ENCODE peak calls at places on chromosomes 4 and X, in four cellular contexts. One of them, this sample, is unnamed.

GRCh38 chr4:118313098-118313497 is 39.7 kb downstream of the PRSS12 start:
- DNase-seq in T-helper 1 cell: no peak
- DNase-seq in activated CD4-positive, alpha-beta T cell treated with anti-CD3 and anti-CD28 coated beads, Interleukin-2, amount 50 U/mL, for 48 hours: no peak
- DNase-seq in CD4-positive, alpha-beta T cell: no peak
- DNase-seq in this sample: no peak

GRCh38 chrX:69457756-69458155 is 46.4 kb upstream of the NALF2 start:
- DNase-seq in T-helper 1 cell: no peak
- DNase-seq in activated CD4-positive, alpha-beta T cell treated with anti-CD3 and anti-CD28 coated beads, Interleukin-2, amount 50 U/mL, for 48 hours: no peak
- DNase-seq in CD4-positive, alpha-beta T cell: no peak
- DNase-seq in this sample: no peak

GRCh38 chr4:52028970-52029369 is 8.8 kb upstream of the LRRC66 start:
- DNase-seq in T-helper 1 cell: no peak
- DNase-seq in activated CD4-positive, alpha-beta T cell treated with anti-CD3 and anti-CD28 coated beads, Interleukin-2, amount 50 U/mL, for 48 hours: no peak
- DNase-seq in CD4-positive, alpha-beta T cell: no peak
- DNase-seq in this sample: no peak

GRCh38 chr4:25977397-25978170 is 63.6 kb downstream of the SMIM20 start:
- DNase-seq in T-helper 1 cell: no peak
- DNase-seq in activated CD4-positive, alpha-beta T cell treated with anti-CD3 and anti-CD28 coated beads, Interleukin-2, amount 50 U/mL, for 48 hours: no peak
- DNase-seq in CD4-positive, alpha-beta T cell: no peak
- DNase-seq in this sample: no peak

GRCh38 chr4:8391972-8392371 is 48.6 kb downstream of the ACOX3 start:
- DNase-seq in T-helper 1 cell: no peak
- DNase-seq in activated CD4-positive, alpha-beta T cell treated with anti-CD3 and anti-CD28 coated beads, Interleukin-2, amount 50 U/mL, for 48 hours: peak; percentile 14
- DNase-seq in CD4-positive, alpha-beta T cell: no peak
- DNase-seq in this sample: no peak

GRCh38 chr4:152679414-152680281 is at the start of gene TMEM154:
- DNase-seq in T-helper 1 cell: peak; percentile 52
- DNase-seq in activated CD4-positive, alpha-beta T cell treated with anti-CD3 and anti-CD28 coated beads, Interleukin-2, amount 50 U/mL, for 48 hours: peak; percentile 70
- DNase-seq in CD4-positive, alpha-beta T cell: peak; percentile 71
- DNase-seq in this sample: no peak

GRCh38 chr4:77538144-77538543 is 67.5 kb upstream of the CXCL13 start:
- DNase-seq in T-helper 1 cell: no peak
- DNase-seq in activated CD4-positive, alpha-beta T cell treated with anti-CD3 and anti-CD28 coated beads, Interleukin-2, amount 50 U/mL, for 48 hours: no peak
- DNase-seq in CD4-positive, alpha-beta T cell: no peak
- DNase-seq in this sample: no peak

GRCh38 chrX:626745-627509 is 3.7 kb upstream of the SHOX start:
- DNase-seq in T-helper 1 cell: no peak
- DNase-seq in activated CD4-positive, alpha-beta T cell treated with anti-CD3 and anti-CD28 coated beads, Interleukin-2, amount 50 U/mL, for 48 hours: no peak
- DNase-seq in CD4-positive, alpha-beta T cell: no peak
- DNase-seq in this sample: no peak

GRCh38 chrX:153214934-153215333 is 35.9 kb downstream of the MAGEA1 start:
- DNase-seq in T-helper 1 cell: no peak
- DNase-seq in activated CD4-positive, alpha-beta T cell treated with anti-CD3 and anti-CD28 coated beads, Interleukin-2, amount 50 U/mL, for 48 hours: no peak
- DNase-seq in CD4-positive, alpha-beta T cell: no peak
- DNase-seq in this sample: no peak

GRCh38 chr4:175562537-175562936 is 249.5 kb downstream of the GPM6A start:
- DNase-seq in T-helper 1 cell: no peak
- DNase-seq in activated CD4-positive, alpha-beta T cell treated with anti-CD3 and anti-CD28 coated beads, Interleukin-2, amount 50 U/mL, for 48 hours: no peak
- DNase-seq in CD4-positive, alpha-beta T cell: no peak
- DNase-seq in this sample: no peak

GRCh38 chr4:20252656-20253271 is 1.1 kb downstream of the SLIT2 start:
- DNase-seq in T-helper 1 cell: no peak
- DNase-seq in activated CD4-positive, alpha-beta T cell treated with anti-CD3 and anti-CD28 coated beads, Interleukin-2, amount 50 U/mL, for 48 hours: peak; percentile 3
- DNase-seq in CD4-positive, alpha-beta T cell: no peak
- DNase-seq in this sample: no peak

GRCh38 chr4:48120132-48120531 is 13.9 kb downstream of the TXK start:
- DNase-seq in T-helper 1 cell: no peak
- DNase-seq in activated CD4-positive, alpha-beta T cell treated with anti-CD3 and anti-CD28 coated beads, Interleukin-2, amount 50 U/mL, for 48 hours: no peak
- DNase-seq in CD4-positive, alpha-beta T cell: no peak
- DNase-seq in this sample: no peak

GRCh38 chr4:12729384-12729783 is 754.8 kb downstream of the RAB28 start:
- DNase-seq in T-helper 1 cell: no peak
- DNase-seq in activated CD4-positive, alpha-beta T cell treated with anti-CD3 and anti-CD28 coated beads, Interleukin-2, amount 50 U/mL, for 48 hours: no peak
- DNase-seq in CD4-positive, alpha-beta T cell: no peak
- DNase-seq in this sample: no peak

GRCh38 chrX:81195712-81196111 is 6.0 kb downstream of the HMGN5 start:
- DNase-seq in T-helper 1 cell: peak; percentile 53
- DNase-seq in activated CD4-positive, alpha-beta T cell treated with anti-CD3 and anti-CD28 coated beads, Interleukin-2, amount 50 U/mL, for 48 hours: peak; percentile 60
- DNase-seq in CD4-positive, alpha-beta T cell: peak; percentile 40
- DNase-seq in this sample: no peak

GRCh38 chr4:1205641-1206298 is 33.4 kb upstream of the SPON2 start:
- DNase-seq in T-helper 1 cell: no peak
- DNase-seq in activated CD4-positive, alpha-beta T cell treated with anti-CD3 and anti-CD28 coated beads, Interleukin-2, amount 50 U/mL, for 48 hours: no peak
- DNase-seq in CD4-positive, alpha-beta T cell: no peak
- DNase-seq in this sample: no peak

GRCh38 chr4:25667931-25668557 is 12.4 kb downstream of the SLC34A2 start:
- DNase-seq in T-helper 1 cell: no peak
- DNase-seq in activated CD4-positive, alpha-beta T cell treated with anti-CD3 and anti-CD28 coated beads, Interleukin-2, amount 50 U/mL, for 48 hours: no peak
- DNase-seq in CD4-positive, alpha-beta T cell: no peak
- DNase-seq in this sample: no peak

GRCh38 chr4:44448548-44449443 is at the start of gene KCTD8:
- DNase-seq in T-helper 1 cell: peak; percentile 10
- DNase-seq in activated CD4-positive, alpha-beta T cell treated with anti-CD3 and anti-CD28 coated beads, Interleukin-2, amount 50 U/mL, for 48 hours: peak; percentile 77
- DNase-seq in CD4-positive, alpha-beta T cell: peak; percentile 17
- DNase-seq in this sample: no peak

GRCh38 chr4:24405926-24406325 is 178.4 kb downstream of the DHX15 start:
- DNase-seq in T-helper 1 cell: no peak
- DNase-seq in activated CD4-positive, alpha-beta T cell treated with anti-CD3 and anti-CD28 coated beads, Interleukin-2, amount 50 U/mL, for 48 hours: no peak
- DNase-seq in CD4-positive, alpha-beta T cell: no peak
- DNase-seq in this sample: no peak

GRCh38 chrX:31471229-31471628 is 399.4 kb upstream of the FTHL17 start:
- DNase-seq in T-helper 1 cell: no peak
- DNase-seq in activated CD4-positive, alpha-beta T cell treated with anti-CD3 and anti-CD28 coated beads, Interleukin-2, amount 50 U/mL, for 48 hours: no peak
- DNase-seq in CD4-positive, alpha-beta T cell: no peak
- DNase-seq in this sample: no peak

GRCh38 chr4:168830777-168831512 is 179.1 kb downstream of the CBR4 start:
- DNase-seq in T-helper 1 cell: no peak
- DNase-seq in activated CD4-positive, alpha-beta T cell treated with anti-CD3 and anti-CD28 coated beads, Interleukin-2, amount 50 U/mL, for 48 hours: no peak
- DNase-seq in CD4-positive, alpha-beta T cell: no peak
- DNase-seq in this sample: no peak

GRCh38 chr4:90069151-90069550 is 58.0 kb upstream of the CCSER1 start:
- DNase-seq in T-helper 1 cell: no peak
- DNase-seq in activated CD4-positive, alpha-beta T cell treated with anti-CD3 and anti-CD28 coated beads, Interleukin-2, amount 50 U/mL, for 48 hours: no peak
- DNase-seq in CD4-positive, alpha-beta T cell: no peak
- DNase-seq in this sample: no peak

GRCh38 chrX:39894626-39895025 is 203.1 kb downstream of the BCOR start:
- DNase-seq in T-helper 1 cell: no peak
- DNase-seq in activated CD4-positive, alpha-beta T cell treated with anti-CD3 and anti-CD28 coated beads, Interleukin-2, amount 50 U/mL, for 48 hours: no peak
- DNase-seq in CD4-positive, alpha-beta T cell: no peak
- DNase-seq in this sample: no peak

This sample was measured in NK-92 treated with Interleukin-12 subunit alpha and Interleukin-12 subunit beta, amount 100 ng/mL, for 24 hours.